ENCODE peak calls at places on chromosomes 7 and 10, in five cellular contexts. V is K562, A is A549, K is HCT116, E is GM12878. B is an unnamed sample.

GRCh38 chr10:32333849-32334248 is 13.1 kb downstream of the EPC1 start:
- DNase-seq in E (no peak), A (no peak), V (no peak), K (no peak), B (no peak)

GRCh38 chr7:107594961-107595737 is 15.1 kb downstream of the BCAP29 start:
- DNase-seq in E (no peak), A (no peak), K (no peak), V (no peak), B (no peak)

GRCh38 chr7:18408461-18408860 is 87.1 kb upstream of the HDAC9 start:
- DNase-seq in E (no peak), A (no peak), V (no peak), K (no peak), B (no peak)

GRCh38 chr7:111992601-111993000 is 213.6 kb downstream of the DOCK4 start:
- DNase-seq in V (no peak), K (no peak), E (no peak), A (no peak), B (no peak)

GRCh38 chr7:50206521-50207250 is 97.8 kb upstream of the IKZF1 start:
- DNase-seq in K (peak; percentile 38), A (no peak), V (no peak), E (no peak), B (peak; percentile 93)

GRCh38 chr7:106166651-106167342 is 54.7 kb upstream of the SYPL1 start:
- DNase-seq in V (peak; percentile 83), E (no peak), K (peak; percentile 68), A (peak; percentile 68), B (peak; percentile 79)

GRCh38 chr7:32206987-32207386 is 136.8 kb upstream of the PDE1C start:
- DNase-seq in K (no peak), E (no peak), V (peak; percentile 40), A (peak; percentile 40), B (peak; percentile 18)

GRCh38 chr10:96910488-96911395 is 78.6 kb downstream of the LCOR start:
- DNase-seq in K (peak; percentile 24), E (peak; percentile 28), V (peak; percentile 62), A (peak; percentile 64), B (peak; percentile 71)

GRCh38 chr7:123190109-123190831 is 9.5 kb downstream of the SLC13A1 start:
- DNase-seq in E (peak; percentile 84), K (no peak), A (no peak), V (no peak), B (peak; percentile 10)

GRCh38 chr10:58336242-58336641 is 1.4 kb downstream of the UBE2D1 start:
- DNase-seq in K (no peak), E (no peak), A (no peak), V (no peak), B (no peak)

GRCh38 chr10:77756319-77757232 is 119.0 kb upstream of the KCNMA1 start:
- DNase-seq in K (peak; percentile 47), E (no peak), V (peak; percentile 80), A (peak; percentile 66), B (peak; percentile 74)

GRCh38 chr10:4352566-4352961 is 473.4 kb upstream of the AKR1E2 start:
- DNase-seq in K (no peak), E (no peak), V (no peak), A (no peak), B (no peak)

DNA sequence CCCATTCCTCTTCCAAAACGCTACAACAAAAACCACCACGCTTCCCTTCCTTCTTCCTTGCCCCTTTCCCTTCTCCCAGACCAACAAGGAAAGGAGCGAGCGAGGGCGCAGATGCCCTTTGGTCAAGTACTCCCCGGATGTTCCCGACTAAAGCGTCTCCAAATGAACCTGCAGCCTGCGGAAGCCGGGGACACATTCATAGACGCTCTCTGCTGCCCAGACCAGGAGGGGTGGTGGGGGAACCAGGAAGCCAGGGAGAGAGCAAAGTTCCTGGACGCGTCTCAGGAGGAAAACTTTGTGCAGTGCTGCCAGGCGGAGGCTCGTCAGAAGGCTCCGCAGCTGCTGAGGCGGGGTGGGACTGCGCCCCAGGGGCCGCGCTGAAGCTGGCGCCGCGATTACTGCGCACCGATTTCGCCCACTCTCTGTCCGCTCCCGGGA is 754 bp downstream of the SEMA3D start:
- DNase-seq in K (no peak), V (no peak), A (peak; percentile 11), E (no peak), B (no peak)
- TF ChIP-seq POLR2A in K (no peak), V (no peak), A (no peak), E (no peak), B (no peak)

GRCh38 chr7:121305109-121305508 is 23.7 kb upstream of the WNT16 start:
- DNase-seq in V (no peak), K (no peak), A (no peak), E (no peak), B (no peak)
- TF ChIP-seq MAX in V (no peak), K (no peak), A (no peak), E (no peak), B (no peak)

GRCh38 chr7:132177708-132178392 is 398.4 kb downstream of the PLXNA4 start:
- DNase-seq in E (no peak), A (no peak), V (no peak), K (no peak), B (no peak)
- TF ChIP-seq POLR2A in E (no peak), A (no peak), V (no peak), K (no peak), B (no peak)

DNA sequence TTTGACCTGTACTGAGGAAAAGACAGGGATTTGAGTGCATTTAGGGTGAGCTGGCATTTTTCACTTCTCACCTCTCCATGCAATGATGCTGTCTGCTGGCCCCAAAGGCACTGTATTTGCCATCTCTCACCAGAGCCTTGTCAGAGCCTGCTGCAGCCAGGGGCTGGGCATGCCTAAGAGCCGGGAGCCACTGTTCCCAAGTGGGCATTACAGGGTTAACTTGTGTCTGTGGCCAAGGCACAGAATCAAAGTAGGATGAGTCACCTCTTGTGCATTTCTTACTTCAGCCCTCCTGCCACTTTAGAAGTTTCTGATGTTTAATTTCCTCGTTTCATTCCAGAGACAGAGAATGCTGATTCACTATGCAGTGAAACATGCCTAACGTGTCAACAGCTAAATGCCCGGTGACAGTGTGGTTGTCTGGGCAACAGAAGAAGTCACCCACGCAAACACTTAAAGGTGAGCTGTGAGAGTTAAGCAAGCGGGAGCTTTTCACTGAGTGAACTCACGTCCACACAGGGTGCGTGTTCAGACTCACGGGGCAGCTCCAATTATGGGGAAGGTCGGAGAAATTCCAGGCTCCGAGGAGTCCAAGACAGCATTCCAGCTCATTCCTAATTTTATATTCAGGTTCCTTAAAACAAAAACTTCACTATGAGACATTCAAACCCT is 57.1 kb upstream of the IGFBP3 start:
- DNase-seq in E (peak; percentile 8), K (peak; percentile 95), A (peak; percentile 99), V (peak; percentile 4), B (peak; percentile 43)
- TF ChIP-seq MAX in E (no peak), K (peak; percentile 93), A (peak; percentile 89), V (no peak), B (no peak)

GRCh38 chr10:689433-690226 is at the start of gene DIP2C:
- DNase-seq in A (peak; percentile 83), K (peak; percentile 16), E (no peak), V (no peak), B (no peak)

GRCh38 chr10:688287-688620 is 1.2 kb downstream of the DIP2C start:
- DNase-seq in K (no peak), A (no peak), V (no peak), E (no peak), B (no peak)

GRCh38 chr10:690227-691161 is 1.0 kb upstream of the DIP2C start:
- DNase-seq in E (no peak), K (no peak), A (no peak), V (no peak), B (no peak)

GRCh38 chr10:687583-688286 is 1.7 kb downstream of the DIP2C start:
- DNase-seq in E (no peak), K (no peak), A (no peak), V (no peak), B (no peak)

GRCh38 chr10:688621-689426 is 644 bp downstream of the DIP2C start:
- DNase-seq in V (no peak), K (no peak), E (no peak), A (peak; percentile 35), B (no peak)
- TF ChIP-seq POLR2A in V (no peak), K (no peak), E (no peak), A (no peak), B (no peak)

GRCh38 chr7:22667562-22668239 is 59.3 kb upstream of the IL6 start:
- DNase-seq in A (peak; percentile 34), E (no peak), V (peak; percentile 79), K (peak; percentile 6), B (no peak)
- TF ChIP-seq MAX in A (no peak), E (no peak), V (no peak), K (no peak), B (no peak)

GRCh38 chr10:112183329-112184051 is at the start of gene GPAM:
- DNase-seq in E (peak; percentile 60), V (peak; percentile 91), K (peak; percentile 84), A (peak; percentile 68), B (peak; percentile 94)
- TF ChIP-seq POLR2A in E (peak; percentile 97), V (peak; percentile 87), K (peak; percentile 94), A (peak; percentile 96), B (peak; percentile 91)

GRCh38 chr10:46540412-46541016 is 15.9 kb downstream of the GPRIN2 start:
- DNase-seq in K (no peak), E (no peak), V (no peak), A (peak; percentile 33), B (no peak)
- TF ChIP-seq MAX in K (no peak), E (no peak), V (no peak), A (no peak), B (no peak)

B was measured in NB4.